ENCODE peak calls at places on chromosomes 6 and 20, in seven cellular contexts. D is prostate gland, Z is endothelial cell of umbilical vein, V is GM12878, U is H1, E is HCT116, J is transverse colon. M is an unnamed sample.

GRCh38 chr6:85678000-85678601 is 35.4 kb upstream of the SYNCRIP start:
- DNase-seq in Z (no peak), V (no peak), J (no peak), E (no peak), U (no peak), D (no peak), M (no peak)

GRCh38 chr6:166813461-166813860 is 142.9 kb downstream of the RNASET2 start:
- DNase-seq in Z (no peak), V (no peak), E (no peak), J (no peak), U (no peak), D (no peak), M (no peak)

GRCh38 chr20:62069741-62070216 is 4.1 kb upstream of the TAF4 start:
- DNase-seq in Z (no peak), J (peak), U (no peak), V (no peak), D (no peak), E (no peak), M (peak)

GRCh38 chr6:446418-447366 is 55.1 kb downstream of the IRF4 start:
- DNase-seq in J (peak), V (no peak), U (peak), Z (no peak), E (no peak), D (no peak), M (peak)

GRCh38 chr6:129766959-129767728 is 57.2 kb upstream of the ARHGAP18 start:
- DNase-seq in V (no peak), Z (peak), D (no peak), J (peak), E (no peak), U (peak), M (peak)

GRCh38 chr6:33404884-33405283 is 5.9 kb upstream of the PHF1 start:
- DNase-seq in J (no peak), Z (no peak), U (no peak), V (no peak), D (no peak), E (no peak), M (no peak)

GRCh38 chr6:57102976-57103375 is 13.0 kb downstream of the ZNF451 start:
- DNase-seq in U (no peak), D (no peak), J (no peak), Z (no peak), V (no peak), E (no peak), M (no peak)

GRCh38 chr20:58682656-58683055 is 9.9 kb upstream of the NPEPL1 start:
- DNase-seq in Z (no peak), U (no peak), J (no peak), V (no peak), D (no peak), E (no peak), M (no peak)

GRCh38 chr20:49748525-49748838 is 34.8 kb upstream of the B4GALT5 start:
- DNase-seq in D (no peak), V (no peak), J (no peak), Z (no peak), E (no peak), U (no peak), M (no peak)

GRCh38 chr6:87745966-87746721 is 44.1 kb upstream of the AKIRIN2 start:
- DNase-seq in U (no peak), Z (no peak), J (no peak), V (no peak), E (no peak), D (no peak), M (no peak)

GRCh38 chr20:14062786-14063185 is 67.5 kb downstream of the MACROD2 start:
- DNase-seq in U (no peak), V (no peak), E (no peak), D (no peak), J (no peak), Z (no peak), M (no peak)

GRCh38 chr6:125104425-125104824 is 49.1 kb upstream of the TPD52L1 start:
- DNase-seq in U (no peak), J (no peak), D (peak), Z (peak), E (no peak), V (no peak), M (no peak)

GRCh38 chr6:16822529-16822928 is 61.3 kb upstream of the ATXN1 start:
- DNase-seq in Z (no peak), J (no peak), V (no peak), U (no peak), D (no peak), E (no peak), M (no peak)

DNA sequence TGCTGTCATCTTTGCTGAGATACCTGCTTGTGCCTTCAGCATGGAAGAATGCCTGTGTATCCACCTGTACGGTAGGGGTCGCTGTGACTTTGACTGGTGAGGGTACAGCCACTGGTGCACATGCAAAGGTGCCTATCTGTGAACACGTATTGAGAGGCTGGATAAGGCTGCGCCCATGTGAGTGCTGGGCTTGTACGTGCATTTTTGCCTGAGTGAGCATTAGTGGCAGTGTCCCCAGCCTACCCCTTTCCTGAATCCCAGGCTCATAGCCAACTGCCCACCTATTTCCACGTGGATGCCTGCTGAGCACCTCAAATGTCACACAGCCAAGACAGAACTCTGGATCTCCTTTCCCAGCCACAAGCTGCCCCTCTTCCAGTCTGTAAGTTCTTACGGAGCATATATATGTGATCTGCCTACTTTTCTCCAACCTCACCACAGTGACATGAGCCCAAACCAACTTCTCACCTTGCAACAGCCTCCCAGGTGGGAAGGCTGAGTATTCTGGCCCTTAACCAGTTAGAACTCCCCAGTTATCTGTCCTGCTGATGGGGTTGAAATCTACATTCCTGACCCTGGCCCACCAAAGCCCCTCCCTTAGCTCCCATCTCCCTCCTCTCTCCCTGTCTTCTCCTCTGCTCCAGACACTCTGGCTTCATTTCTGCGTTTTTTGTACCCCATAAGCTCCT is 1.1 kb upstream of the SLC2A10 start:
- DNase-seq in V (no peak), J (peak), Z (no peak), D (peak), E (no peak), U (peak), M (no peak)
- TF ChIP-seq POLR2AphosphoS5 in V (no peak), J (no peak), Z (no peak), D (no peak), E (no peak), U (no peak), M (no peak)

DNA sequence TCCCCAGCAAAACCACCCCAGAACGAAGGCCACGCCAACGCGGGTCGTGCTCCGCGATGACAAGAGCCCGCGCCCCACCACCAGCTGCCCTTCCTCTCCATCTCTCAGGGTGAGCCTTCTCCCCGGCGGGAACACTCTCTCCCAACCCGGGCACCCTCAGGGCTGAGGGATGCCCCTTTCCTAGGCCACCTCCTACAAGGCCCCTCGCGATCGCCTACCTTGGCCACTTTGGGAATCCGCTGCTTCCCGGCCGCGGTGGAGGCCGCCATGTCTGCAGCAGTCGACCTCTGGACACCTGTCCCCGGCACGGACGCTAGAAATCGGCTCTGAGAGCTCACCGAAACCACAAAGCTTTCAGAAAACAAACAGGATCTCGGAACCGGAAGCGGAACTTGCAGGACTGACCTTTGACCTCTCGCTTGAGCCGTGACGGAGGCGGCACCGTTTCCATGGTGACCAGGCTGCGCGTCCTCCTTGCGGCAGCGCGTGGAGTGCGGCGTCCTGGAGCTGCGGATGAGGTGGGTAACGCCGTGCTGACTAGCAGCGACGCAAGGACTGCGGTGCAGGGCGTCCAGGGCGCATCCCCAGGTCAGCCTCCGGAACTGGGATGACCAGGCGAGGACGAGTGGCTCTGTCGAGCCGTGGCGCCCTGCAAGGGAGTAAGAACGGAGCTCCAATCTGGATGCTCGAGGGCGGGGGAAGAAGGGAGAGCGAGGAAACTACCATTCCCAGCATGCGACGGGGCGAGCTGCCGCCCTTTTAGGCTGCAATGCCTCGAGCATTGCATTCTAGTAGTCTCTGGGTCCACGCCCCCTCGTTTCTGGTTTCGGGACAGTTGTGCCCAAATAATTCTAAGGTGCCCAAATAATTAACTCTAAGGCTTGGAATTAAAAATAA is at the start of the genes CFAP61 and CRNKL1:
- DNase-seq in J (peak), Z (peak), U (peak), D (peak), V (peak), E (peak), M (peak)
- TF ChIP-seq POLR2A in J (peak), Z (peak), U (peak), D (peak), V (peak), E (peak), M (no peak)

DNA sequence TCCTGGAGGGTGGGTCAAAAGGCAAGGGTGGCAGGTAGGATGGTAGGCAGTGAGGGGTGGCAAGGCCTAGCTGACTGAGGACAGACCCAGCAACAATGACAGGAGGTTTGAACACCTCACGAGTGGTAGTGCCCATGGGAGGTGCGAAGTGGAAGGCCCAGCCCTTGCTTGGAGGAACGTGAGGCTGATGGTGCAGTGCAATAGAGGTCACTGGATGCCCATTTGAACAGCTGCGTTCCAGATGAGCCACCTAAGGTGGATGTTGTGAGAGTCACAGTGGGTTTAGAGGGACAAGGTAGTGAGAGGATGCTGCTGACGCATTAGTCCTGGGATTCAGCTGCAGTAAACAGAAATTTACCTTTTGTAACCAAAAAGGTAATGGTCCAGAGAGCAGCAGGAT is 15.6 kb downstream of the TMEM74B start:
- DNase-seq in D (no peak), Z (no peak), U (no peak), V (no peak), J (no peak), E (no peak), M (no peak)
- TF ChIP-seq POLR2AphosphoS5 in D (no peak), Z (no peak), U (no peak), V (no peak), J (no peak), E (no peak), M (no peak)

GRCh38 chr6:20335872-20336271 is 65.8 kb upstream of the E2F3 start:
- DNase-seq in D (no peak), U (no peak), J (no peak), Z (no peak), V (no peak), E (no peak), M (no peak)

GRCh38 chr6:20334334-20334733 is 67.3 kb upstream of the E2F3 start:
- DNase-seq in V (no peak), E (no peak), Z (no peak), D (no peak), U (no peak), J (no peak), M (no peak)

GRCh38 chr6:20334961-20335360 is 66.7 kb upstream of the E2F3 start:
- DNase-seq in U (no peak), V (no peak), Z (no peak), D (no peak), E (no peak), J (no peak), M (no peak)

GRCh38 chr6:20332441-20333006 is 69.2 kb upstream of the E2F3 start:
- DNase-seq in D (no peak), Z (no peak), U (no peak), V (no peak), E (no peak), J (no peak), M (no peak)

GRCh38 chr6:20333870-20334269 is 67.8 kb upstream of the E2F3 start:
- DNase-seq in Z (no peak), U (no peak), D (no peak), V (no peak), J (no peak), E (no peak), M (no peak)
- TF ChIP-seq POLR2A in Z (no peak), U (no peak), D (no peak), V (no peak), J (no peak), E (no peak), M (no peak)

DNA sequence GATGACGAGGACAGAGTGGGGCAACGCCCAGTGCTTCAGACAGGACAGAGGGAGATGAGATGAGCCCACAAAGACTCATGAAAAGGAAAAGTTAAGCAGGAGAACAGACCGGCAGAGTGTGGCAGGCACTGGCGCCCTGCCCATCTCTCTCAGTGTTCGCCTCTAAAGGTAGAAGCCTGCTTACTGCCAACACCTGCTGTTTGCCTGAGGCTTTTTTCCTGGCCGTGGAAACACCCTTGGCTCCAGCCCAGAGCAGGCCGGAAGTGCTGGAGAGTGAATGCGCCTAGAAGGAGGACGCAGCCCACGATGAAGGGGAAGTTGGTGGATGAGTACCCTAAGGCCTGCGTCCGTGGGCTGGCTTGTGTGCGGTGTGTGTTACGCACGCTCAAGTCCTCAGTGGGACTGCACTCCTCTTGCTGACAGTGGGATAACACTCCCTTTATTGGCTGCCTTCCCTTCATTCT is 9.3 kb upstream of the FOXP4 start:
- DNase-seq in U (no peak), Z (peak), E (peak), D (peak), V (no peak), J (peak), M (no peak)
- TF ChIP-seq POLR2AphosphoS5 in U (no peak), Z (no peak), E (peak), D (peak), V (no peak), J (peak), M (no peak)

GRCh38 chr20:3820048-3820900 is at the start of gene AP5S1:
- DNase-seq in Z (peak), D (peak), J (peak), U (peak), V (peak), E (peak), M (peak)
- TF ChIP-seq POLR2A in Z (peak), D (peak), J (peak), U (peak), V (peak), E (peak), M (peak)

DNA sequence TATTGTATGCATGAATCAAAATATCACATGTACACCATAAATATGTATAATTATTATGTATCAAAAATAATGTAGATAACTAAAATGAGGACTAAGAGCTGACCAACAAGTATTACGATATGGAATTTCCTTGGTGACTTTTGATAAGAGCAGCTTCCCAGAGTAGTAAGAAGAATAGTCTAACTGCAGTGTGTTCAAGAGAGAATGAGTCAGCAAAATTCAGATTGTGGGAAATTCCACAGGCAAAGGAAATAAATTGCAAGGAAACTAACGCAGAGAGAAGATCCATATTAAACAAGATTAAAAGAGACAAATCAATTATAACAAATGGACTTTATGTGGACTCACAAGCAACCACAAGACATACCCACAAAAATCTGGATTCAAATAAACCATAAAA is 26.4 kb downstream of the FRK start:
- DNase-seq in D (no peak), J (no peak), V (no peak), Z (peak), U (no peak), E (no peak), M (no peak)
- TF ChIP-seq POLR2AphosphoS5 in D (no peak), J (no peak), V (no peak), Z (no peak), U (no peak), E (no peak), M (no peak)

M was measured in spleen.